ENCODE peak calls at places on chromosomes 6 and 20, in eight cellular contexts. H, U, R, C, D, M, Y and T are unnamed samples.

GRCh38 chr6:16337280-16337975 is 99.0 kb downstream of the GMPR start:
- DNase-seq in M (no peak), C (no peak), Y (no peak), D (no peak), U (peak), R (no peak), H (no peak), T (no peak)

GRCh38 chr6:86856937-86857563 is 80.3 kb upstream of the HTR1E start:
- DNase-seq in C (no peak), H (peak), M (no peak), R (peak), U (peak), Y (peak), D (no peak), T (peak)

GRCh38 chr6:148934534-148934933 is 187.7 kb downstream of the UST start:
- DNase-seq in R (no peak), C (no peak), D (no peak), Y (no peak), H (no peak), U (peak), M (no peak), T (no peak)

GRCh38 chr20:23393999-23394775 is 27.1 kb downstream of the NAPB start:
- DNase-seq in H (no peak), R (no peak), D (no peak), U (peak), Y (no peak), C (no peak), M (no peak), T (no peak)

GRCh38 chr6:107600111-107600510 is 110.2 kb downstream of the SOBP start:
- DNase-seq in D (no peak), C (no peak), M (no peak), R (no peak), H (no peak), Y (no peak), U (no peak), T (no peak)

GRCh38 chr6:1970151-1970561 is 275.2 kb downstream of the GMDS start:
- DNase-seq in H (no peak), D (no peak), M (no peak), Y (no peak), U (no peak), R (no peak), C (no peak), T (no peak)

GRCh38 chr20:7371518-7372158 is 568.6 kb downstream of the HAO1 start:
- DNase-seq in U (no peak), Y (no peak), R (no peak), M (no peak), D (no peak), C (no peak), H (no peak), T (no peak)

GRCh38 chr6:19849736-19850135 is 12.6 kb downstream of the ID4 start:
- DNase-seq in U (no peak), R (no peak), D (no peak), M (no peak), Y (no peak), H (no peak), C (no peak), T (no peak)